ENCODE peak calls at places on chromosomes 4 and X, in eight cellular contexts. Z is K562, Q is stomach, E is GM23338, P is breast epithelium, N is sigmoid colon, W is suprapubic skin, C is transverse colon. D is an unnamed sample.
A peak's percentile ranks its signal among the peaks of the same experiment; 100 is the strongest.

GRCh38 chr4:40507977-40508376 is 121.7 kb downstream of the RBM47 start:
- DNase-seq in Z (no peak), Q (no peak), E (peak; percentile 48), P (no peak), N (no peak), W (no peak), C (peak; percentile 71), D (no peak)

GRCh38 chrX:9566150-9566621 is 101.3 kb downstream of the TBL1X start:
- DNase-seq in Z (no peak), Q (peak; percentile 43), E (no peak), P (no peak), N (peak; percentile 83), W (no peak), C (peak; percentile 51), D (no peak)

GRCh38 chr4:187387709-187388108 is 607.9 kb upstream of the ZFP42 start:
- DNase-seq in Z (no peak), Q (no peak), E (no peak), P (no peak), N (no peak), W (no peak), C (no peak), D (no peak)

GRCh38 chrX:155841232-155841631 is 39.9 kb upstream of the VAMP7 start:
- DNase-seq in Z (peak; percentile 3), Q (no peak), E (no peak), P (no peak), N (no peak), W (no peak), C (no peak), D (no peak)

GRCh38 chr4:158211288-158211687 is 1.0 kb downstream of the TMEM144 start:
- DNase-seq in Z (peak; percentile 53), Q (peak; percentile 28), E (no peak), P (no peak), N (no peak), W (no peak), C (peak; percentile 35), D (no peak)

GRCh38 chr4:102217345-102217744 is 127.9 kb downstream of the SLC39A8 start:
- DNase-seq in Z (no peak), Q (no peak), E (no peak), P (no peak), N (no peak), W (no peak), C (no peak), D (no peak)

GRCh38 chr4:114964016-114964415 is 149.4 kb downstream of the NDST4 start:
- DNase-seq in Z (no peak), Q (no peak), E (no peak), P (no peak), N (no peak), W (no peak), C (no peak), D (no peak)

GRCh38 chr4:70895846-70896435 is 6.2 kb upstream of the MOB1B start:
- DNase-seq in Z (no peak), Q (no peak), E (no peak), P (no peak), N (no peak), W (no peak), C (no peak), D (no peak)

GRCh38 chr4:33369366-33369899 is 2649.3 kb downstream of the PCDH7 start:
- DNase-seq in Z (no peak), Q (no peak), E (no peak), P (no peak), N (no peak), W (no peak), C (no peak), D (no peak)

GRCh38 chr4:8019396-8020365 is 80.0 kb upstream of the AFAP1 start:
- DNase-seq in Z (no peak), Q (peak; percentile 54), E (no peak), P (peak; percentile 61), N (no peak), W (no peak), C (peak; percentile 80), D (no peak)

GRCh38 chr4:105620640-105621323 is 68.4 kb downstream of the ARHGEF38 start:
- DNase-seq in Z (peak; percentile 12), Q (no peak), E (no peak), P (no peak), N (no peak), W (no peak), C (no peak), D (no peak)

GRCh38 chrX:16444353-16444752 is 205.6 kb upstream of the S100G start:
- DNase-seq in Z (no peak), Q (no peak), E (no peak), P (no peak), N (no peak), W (no peak), C (no peak), D (no peak)

GRCh38 chrX:47264507-47265173 is 31.8 kb downstream of the USP11 start:
- DNase-seq in Z (peak; percentile 21), Q (no peak), E (no peak), P (no peak), N (no peak), W (peak; percentile 11), C (no peak), D (no peak)

GRCh38 chr4:86810867-86811266 is 38.3 kb downstream of the SLC10A6 start:
- DNase-seq in Z (no peak), Q (no peak), E (no peak), P (no peak), N (no peak), W (no peak), C (no peak), D (no peak)

GRCh38 chrX:114087543-114087942 is 496.3 kb upstream of the HTR2C start:
- DNase-seq in Z (no peak), Q (no peak), E (no peak), P (no peak), N (no peak), W (no peak), C (no peak), D (no peak)

GRCh38 chr4:13865871-13866669 is 238.5 kb upstream of the BOD1L1 start:
- DNase-seq in Z (no peak), Q (no peak), E (no peak), P (no peak), N (no peak), W (no peak), C (no peak), D (no peak)

GRCh38 chr4:13872145-13872544 is 244.6 kb upstream of the BOD1L1 start:
- DNase-seq in Z (no peak), Q (no peak), E (no peak), P (no peak), N (no peak), W (no peak), C (no peak), D (no peak)

DNA sequence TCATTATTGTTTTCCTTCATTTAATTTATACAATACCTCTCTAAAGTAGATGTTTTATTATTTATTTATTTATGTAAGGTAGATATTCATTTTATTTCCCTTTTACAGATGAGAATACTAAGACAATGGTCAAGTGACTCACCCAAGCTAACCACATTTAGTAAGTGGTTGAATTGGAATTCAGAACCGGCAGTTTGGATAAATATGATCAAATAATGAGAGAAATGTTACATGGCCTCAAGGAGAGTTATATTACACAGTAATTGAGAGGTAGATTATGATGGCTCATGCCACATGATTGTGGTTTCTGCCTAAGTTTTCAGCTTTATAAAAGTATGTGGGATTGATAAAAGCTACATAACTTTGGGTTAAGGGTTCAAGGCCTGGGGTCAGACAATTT is 239.4 kb upstream of the BOD1L1 start:
- DNase-seq in Z (no peak), Q (no peak), E (no peak), P (no peak), N (no peak), W (no peak), C (no peak), D (no peak)
- TF ChIP-seq POLR2AphosphoS5 in Z (no peak), Q (no peak), E (no peak), P (no peak), N (no peak), W (no peak), C (no peak), D (no peak)

DNA sequence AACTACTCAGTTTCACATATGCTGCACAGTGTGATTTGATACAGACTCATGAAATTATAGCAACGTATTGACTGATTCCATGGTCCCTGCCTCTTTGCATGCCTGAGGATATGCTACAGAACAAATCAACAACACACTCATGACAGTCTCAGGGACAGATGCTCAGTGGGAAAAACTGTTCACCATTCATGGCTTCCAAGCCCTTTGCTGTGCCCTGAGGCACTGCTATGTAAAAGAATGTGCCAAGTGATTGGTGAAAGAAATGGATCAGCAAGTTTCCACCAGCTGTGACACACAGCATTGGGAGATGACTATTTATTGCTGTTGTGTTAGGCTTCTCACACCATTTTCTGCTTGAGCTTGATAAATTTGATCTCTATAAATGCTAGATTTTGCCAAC is 825.6 kb upstream of the INTU start:
- DNase-seq in Z (no peak), Q (no peak), E (no peak), P (no peak), N (no peak), W (no peak), C (no peak), D (no peak)
- TF ChIP-seq POLR2AphosphoS5 in Z (no peak), Q (no peak), E (no peak), P (no peak), N (no peak), W (no peak), C (no peak), D (no peak)

GRCh38 chr4:184474261-184475095 is at the start of gene IRF2:
- DNase-seq in Z (peak; percentile 97), Q (peak; percentile 97), E (peak; percentile 96), P (peak; percentile 96), N (peak; percentile 99), W (peak; percentile 98), C (peak; percentile 98), D (peak; percentile 88)
- TF ChIP-seq POLR2AphosphoS5 in Z (peak; percentile 75), Q (peak; percentile 97), E (peak; percentile 72), P (peak; percentile 97), N (peak; percentile 99), W (peak; percentile 86), C (peak; percentile 99), D (no peak)

GRCh38 chr4:1691737-1692373 is 7.7 kb upstream of the FAM53A start:
- DNase-seq in Z (no peak), Q (no peak), E (no peak), P (no peak), N (peak; percentile 37), W (no peak), C (no peak), D (no peak)

GRCh38 chr4:1693131-1693896 is 9.2 kb upstream of the FAM53A start:
- DNase-seq in Z (peak; percentile 83), Q (peak; percentile 80), E (peak; percentile 87), P (peak; percentile 83), N (peak; percentile 88), W (peak; percentile 82), C (peak; percentile 77), D (peak; percentile 58)

GRCh38 chr4:1685604-1686150 is 1.6 kb upstream of the FAM53A start:
- DNase-seq in Z (no peak), Q (no peak), E (no peak), P (no peak), N (no peak), W (no peak), C (no peak), D (no peak)

GRCh38 chr4:1686440-1687036 is 2.4 kb upstream of the FAM53A start:
- DNase-seq in Z (no peak), Q (no peak), E (no peak), P (no peak), N (no peak), W (no peak), C (no peak), D (no peak)

DNA sequence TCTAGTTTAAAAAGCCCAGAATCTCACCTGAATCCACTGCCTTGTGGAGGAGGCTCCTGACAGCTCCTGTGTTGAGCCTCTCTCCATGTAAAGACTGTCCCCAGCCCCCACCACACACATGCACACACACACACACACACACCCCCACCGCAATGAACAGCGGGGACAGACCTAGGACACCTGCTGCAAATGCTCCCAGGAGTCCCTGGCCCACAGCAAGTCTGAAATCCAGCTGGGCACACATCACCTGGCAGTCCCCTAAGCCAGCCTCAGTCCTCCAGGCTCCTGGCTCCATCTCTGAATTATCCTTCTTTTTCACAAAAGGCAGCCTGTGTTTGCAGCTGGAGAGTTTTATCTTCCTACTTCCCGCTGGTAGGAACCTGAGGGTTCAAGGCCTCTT is 6.6 kb upstream of the FAM53A start:
- DNase-seq in Z (no peak), Q (no peak), E (no peak), P (no peak), N (peak; percentile 30), W (no peak), C (no peak), D (no peak)
- TF ChIP-seq POLR2AphosphoS5 in Z (no peak), Q (no peak), E (no peak), P (no peak), N (no peak), W (no peak), C (no peak), D (no peak)